ENCODE peak calls at places on chromosomes 1 and 21, in ten cellular contexts. One of them, this sample, is unnamed.

GRCh38 chr1:231796141-231796540 is 169.6 kb downstream of the DISC1 start:
- DNase-seq in foreskin fibroblast: no peak
- DNase-seq in cardiac muscle cell: no peak
- DNase-seq in AG10803: no peak
- DNase-seq in esophagus squamous epithelium: no peak
- DNase-seq in neural progenitor cell: no peak
- DNase-seq in astrocyte: no peak
- DNase-seq in NT2/D1: no peak
- DNase-seq in heart right ventricle: no peak
- DNase-seq in iPS DF 6.9: no peak
- DNase-seq in this sample: no peak

GRCh38 chr21:31255846-31256395 is 88.1 kb downstream of the TIAM1 start:
- DNase-seq in AG10803: no peak
- DNase-seq in iPS DF 6.9: no peak
- DNase-seq in astrocyte: no peak
- DNase-seq in foreskin fibroblast: no peak
- DNase-seq in cardiac muscle cell: no peak
- DNase-seq in neural progenitor cell: no peak
- DNase-seq in esophagus squamous epithelium: no peak
- DNase-seq in heart right ventricle: no peak
- DNase-seq in NT2/D1: no peak
- DNase-seq in this sample: no peak

GRCh38 chr1:75265792-75266191 is 131.6 kb downstream of the LHX8 start:
- DNase-seq in foreskin fibroblast: peak
- DNase-seq in iPS DF 6.9: peak
- DNase-seq in esophagus squamous epithelium: no peak
- DNase-seq in NT2/D1: peak
- DNase-seq in AG10803: peak
- DNase-seq in astrocyte: peak
- DNase-seq in neural progenitor cell: peak
- DNase-seq in cardiac muscle cell: peak
- DNase-seq in heart right ventricle: no peak
- DNase-seq in this sample: no peak

GRCh38 chr1:31159869-31160611 is 79.6 kb downstream of the NKAIN1 start:
- DNase-seq in astrocyte: no peak
- DNase-seq in AG10803: no peak
- DNase-seq in esophagus squamous epithelium: no peak
- DNase-seq in foreskin fibroblast: no peak
- DNase-seq in NT2/D1: no peak
- DNase-seq in heart right ventricle: no peak
- DNase-seq in iPS DF 6.9: no peak
- DNase-seq in neural progenitor cell: no peak
- DNase-seq in cardiac muscle cell: no peak
- DNase-seq in this sample: no peak

GRCh38 chr1:18261891-18262290 is 154.3 kb downstream of the IGSF21 start:
- DNase-seq in heart right ventricle: no peak
- DNase-seq in iPS DF 6.9: no peak
- DNase-seq in neural progenitor cell: no peak
- DNase-seq in esophagus squamous epithelium: no peak
- DNase-seq in astrocyte: no peak
- DNase-seq in cardiac muscle cell: no peak
- DNase-seq in AG10803: no peak
- DNase-seq in NT2/D1: no peak
- DNase-seq in foreskin fibroblast: no peak
- DNase-seq in this sample: no peak

GRCh38 chr1:23475134-23475628 is 8.8 kb downstream of the ASAP3 start:
- DNase-seq in esophagus squamous epithelium: no peak
- DNase-seq in heart right ventricle: peak
- DNase-seq in neural progenitor cell: no peak
- DNase-seq in astrocyte: peak
- DNase-seq in NT2/D1: no peak
- DNase-seq in iPS DF 6.9: no peak
- DNase-seq in AG10803: peak
- DNase-seq in cardiac muscle cell: peak
- DNase-seq in foreskin fibroblast: peak
- DNase-seq in this sample: no peak

GRCh38 chr1:22291926-22292788 is 149.3 kb upstream of the WNT4 start:
- DNase-seq in heart right ventricle: no peak
- DNase-seq in foreskin fibroblast: no peak
- DNase-seq in iPS DF 6.9: no peak
- DNase-seq in NT2/D1: no peak
- DNase-seq in neural progenitor cell: no peak
- DNase-seq in esophagus squamous epithelium: no peak
- DNase-seq in cardiac muscle cell: no peak
- DNase-seq in AG10803: no peak
- DNase-seq in astrocyte: no peak
- DNase-seq in this sample: no peak

GRCh38 chr1:100387644-100388350 is 35.5 kb downstream of the CDC14A start:
- DNase-seq in foreskin fibroblast: no peak
- DNase-seq in neural progenitor cell: no peak
- DNase-seq in esophagus squamous epithelium: no peak
- DNase-seq in iPS DF 6.9: no peak
- DNase-seq in heart right ventricle: no peak
- DNase-seq in cardiac muscle cell: peak
- DNase-seq in astrocyte: peak
- DNase-seq in NT2/D1: no peak
- DNase-seq in AG10803: no peak
- DNase-seq in this sample: no peak

GRCh38 chr1:82225407-82226197 is 424.9 kb downstream of the ADGRL2 start:
- DNase-seq in heart right ventricle: no peak
- DNase-seq in cardiac muscle cell: peak
- DNase-seq in NT2/D1: no peak
- DNase-seq in neural progenitor cell: no peak
- DNase-seq in iPS DF 6.9: no peak
- DNase-seq in esophagus squamous epithelium: no peak
- DNase-seq in AG10803: peak
- DNase-seq in astrocyte: peak
- DNase-seq in foreskin fibroblast: peak
- DNase-seq in this sample: no peak

GRCh38 chr1:207817166-207817565 is 65.3 kb downstream of the CD46 start:
- DNase-seq in iPS DF 6.9: no peak
- DNase-seq in esophagus squamous epithelium: no peak
- DNase-seq in NT2/D1: no peak
- DNase-seq in astrocyte: no peak
- DNase-seq in AG10803: no peak
- DNase-seq in cardiac muscle cell: no peak
- DNase-seq in neural progenitor cell: no peak
- DNase-seq in foreskin fibroblast: no peak
- DNase-seq in heart right ventricle: no peak
- DNase-seq in this sample: no peak

GRCh38 chr1:247441621-247442020 is 16.3 kb downstream of the OR2B11 start:
- DNase-seq in foreskin fibroblast: no peak
- DNase-seq in neural progenitor cell: no peak
- DNase-seq in esophagus squamous epithelium: no peak
- DNase-seq in cardiac muscle cell: no peak
- DNase-seq in heart right ventricle: no peak
- DNase-seq in astrocyte: no peak
- DNase-seq in NT2/D1: no peak
- DNase-seq in AG10803: peak
- DNase-seq in iPS DF 6.9: no peak
- DNase-seq in this sample: no peak

GRCh38 chr1:231866392-231867331 is 240.1 kb downstream of the DISC1 start:
- DNase-seq in AG10803: peak
- DNase-seq in cardiac muscle cell: peak
- DNase-seq in iPS DF 6.9: peak
- DNase-seq in foreskin fibroblast: peak
- DNase-seq in NT2/D1: peak
- DNase-seq in esophagus squamous epithelium: no peak
- DNase-seq in neural progenitor cell: peak
- DNase-seq in astrocyte: peak
- DNase-seq in heart right ventricle: peak
- DNase-seq in this sample: no peak

GRCh38 chr1:84504580-84505021 is 1.6 kb upstream of the SPATA1 start:
- DNase-seq in NT2/D1: no peak
- DNase-seq in astrocyte: peak
- DNase-seq in esophagus squamous epithelium: no peak
- DNase-seq in neural progenitor cell: peak
- DNase-seq in heart right ventricle: no peak
- DNase-seq in cardiac muscle cell: peak
- DNase-seq in AG10803: peak
- DNase-seq in iPS DF 6.9: no peak
- DNase-seq in foreskin fibroblast: peak
- DNase-seq in this sample: no peak
- H3K4me3 ChIP-seq in NT2/D1: peak
- H3K4me3 ChIP-seq in astrocyte: peak
- H3K4me3 ChIP-seq in esophagus squamous epithelium: peak
- H3K4me3 ChIP-seq in neural progenitor cell: peak
- H3K4me3 ChIP-seq in heart right ventricle: peak
- H3K4me3 ChIP-seq in cardiac muscle cell: peak
- H3K4me3 ChIP-seq in AG10803: peak
- H3K4me3 ChIP-seq in iPS DF 6.9: no peak
- H3K4me3 ChIP-seq in foreskin fibroblast: peak
- H3K4me3 ChIP-seq in this sample: peak

GRCh38 chr1:8025671-8026144 is 401 bp downstream of the ERRFI1 start:
- DNase-seq in heart right ventricle: no peak
- DNase-seq in AG10803: no peak
- DNase-seq in iPS DF 6.9: no peak
- DNase-seq in foreskin fibroblast: peak
- DNase-seq in cardiac muscle cell: no peak
- DNase-seq in astrocyte: no peak
- DNase-seq in neural progenitor cell: no peak
- DNase-seq in esophagus squamous epithelium: no peak
- DNase-seq in NT2/D1: no peak
- DNase-seq in this sample: no peak

GRCh38 chr1:8023287-8023994 is 2.7 kb downstream of the ERRFI1 start:
- DNase-seq in cardiac muscle cell: peak
- DNase-seq in NT2/D1: no peak
- DNase-seq in neural progenitor cell: no peak
- DNase-seq in iPS DF 6.9: no peak
- DNase-seq in heart right ventricle: no peak
- DNase-seq in foreskin fibroblast: no peak
- DNase-seq in AG10803: no peak
- DNase-seq in esophagus squamous epithelium: no peak
- DNase-seq in astrocyte: no peak
- DNase-seq in this sample: no peak

GRCh38 chr1:8023995-8024313 is 2.2 kb downstream of the ERRFI1 start:
- DNase-seq in heart right ventricle: no peak
- DNase-seq in iPS DF 6.9: no peak
- DNase-seq in AG10803: no peak
- DNase-seq in esophagus squamous epithelium: no peak
- DNase-seq in neural progenitor cell: peak
- DNase-seq in NT2/D1: no peak
- DNase-seq in astrocyte: no peak
- DNase-seq in cardiac muscle cell: no peak
- DNase-seq in foreskin fibroblast: no peak
- DNase-seq in this sample: no peak

GRCh38 chr1:8025061-8025670 is 943 bp downstream of the ERRFI1 start:
- DNase-seq in foreskin fibroblast: no peak
- DNase-seq in esophagus squamous epithelium: no peak
- DNase-seq in iPS DF 6.9: no peak
- DNase-seq in neural progenitor cell: peak
- DNase-seq in astrocyte: no peak
- DNase-seq in NT2/D1: no peak
- DNase-seq in AG10803: peak
- DNase-seq in cardiac muscle cell: peak
- DNase-seq in heart right ventricle: no peak
- DNase-seq in this sample: no peak

DNA sequence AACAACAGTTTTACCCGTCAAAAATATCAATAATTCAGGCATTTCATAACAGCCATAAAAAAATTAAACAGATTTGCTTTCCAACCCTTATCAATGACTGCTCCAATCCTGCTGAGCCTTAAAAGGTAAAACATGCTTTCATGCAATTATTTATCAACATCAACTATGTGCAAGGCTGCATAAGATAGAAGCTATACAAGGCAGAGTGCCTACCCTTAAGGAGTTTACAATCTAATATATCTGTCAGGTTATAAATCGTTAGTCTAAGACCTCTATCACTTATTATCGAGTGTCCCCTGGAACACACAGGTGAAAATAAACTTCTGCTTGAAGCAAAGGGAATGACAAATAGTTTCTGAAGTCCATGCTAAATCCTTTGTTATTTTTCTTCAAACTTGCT is 1.8 kb downstream of the ERRFI1 start:
- DNase-seq in astrocyte: no peak
- DNase-seq in cardiac muscle cell: no peak
- DNase-seq in esophagus squamous epithelium: no peak
- DNase-seq in heart right ventricle: no peak
- DNase-seq in NT2/D1: no peak
- DNase-seq in iPS DF 6.9: no peak
- DNase-seq in neural progenitor cell: no peak
- DNase-seq in foreskin fibroblast: no peak
- DNase-seq in AG10803: no peak
- DNase-seq in this sample: no peak
- H3K4me3 ChIP-seq in astrocyte: peak
- H3K4me3 ChIP-seq in cardiac muscle cell: no peak
- H3K4me3 ChIP-seq in esophagus squamous epithelium: peak
- H3K4me3 ChIP-seq in heart right ventricle: no peak
- H3K4me3 ChIP-seq in NT2/D1: peak
- H3K4me3 ChIP-seq in iPS DF 6.9: no peak
- H3K4me3 ChIP-seq in neural progenitor cell: peak
- H3K4me3 ChIP-seq in foreskin fibroblast: peak
- H3K4me3 ChIP-seq in AG10803: peak
- H3K4me3 ChIP-seq in this sample: peak

DNA sequence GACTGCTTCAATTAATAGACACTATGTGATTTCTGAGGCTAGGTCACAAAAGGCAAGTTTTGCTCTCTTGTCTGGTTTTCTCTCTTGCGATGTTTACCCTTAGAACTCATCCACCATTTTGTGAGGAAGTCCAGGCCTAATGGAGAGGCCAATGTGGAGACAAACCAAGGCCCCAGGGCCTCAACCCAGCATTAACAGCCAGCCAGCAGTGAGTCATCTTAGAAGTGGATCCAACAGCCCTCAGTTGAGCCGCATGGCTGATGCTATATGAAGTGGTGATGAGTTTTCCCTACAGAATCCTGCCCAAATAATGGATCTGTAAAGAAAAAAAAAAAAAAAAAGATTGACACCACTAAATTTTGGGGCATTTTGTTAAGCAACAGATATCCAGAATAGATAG is 95.1 kb downstream of the DNTTIP2 start:
- DNase-seq in cardiac muscle cell: no peak
- DNase-seq in AG10803: no peak
- DNase-seq in astrocyte: no peak
- DNase-seq in NT2/D1: no peak
- DNase-seq in neural progenitor cell: no peak
- DNase-seq in esophagus squamous epithelium: no peak
- DNase-seq in heart right ventricle: no peak
- DNase-seq in foreskin fibroblast: no peak
- DNase-seq in iPS DF 6.9: no peak
- DNase-seq in this sample: peak
- H3K4me3 ChIP-seq in cardiac muscle cell: no peak
- H3K4me3 ChIP-seq in AG10803: no peak
- H3K4me3 ChIP-seq in astrocyte: no peak
- H3K4me3 ChIP-seq in NT2/D1: no peak
- H3K4me3 ChIP-seq in neural progenitor cell: no peak
- H3K4me3 ChIP-seq in esophagus squamous epithelium: no peak
- H3K4me3 ChIP-seq in heart right ventricle: no peak
- H3K4me3 ChIP-seq in foreskin fibroblast: no peak
- H3K4me3 ChIP-seq in iPS DF 6.9: no peak
- H3K4me3 ChIP-seq in this sample: no peak

DNA sequence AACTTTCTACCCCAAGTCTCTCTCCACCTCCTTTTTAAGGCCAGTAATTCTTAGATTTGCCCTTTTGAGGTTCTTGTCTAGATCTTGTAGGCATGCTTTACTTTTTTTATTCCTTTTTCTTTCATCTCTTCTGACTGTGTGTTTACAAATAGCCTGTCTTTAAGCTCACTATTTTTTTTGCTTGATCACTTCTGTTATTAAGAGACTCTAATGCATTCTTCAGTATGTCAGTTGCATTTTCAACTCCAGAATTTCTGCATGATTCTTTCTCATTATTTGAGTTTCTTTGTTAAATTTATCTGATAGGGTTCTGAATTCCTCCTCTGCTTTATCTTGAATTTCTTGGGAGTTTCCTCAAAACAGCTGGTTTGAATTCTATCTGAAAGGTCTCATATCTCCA is 30.9 kb downstream of the XPR1 start:
- DNase-seq in iPS DF 6.9: no peak
- DNase-seq in foreskin fibroblast: no peak
- DNase-seq in astrocyte: no peak
- DNase-seq in esophagus squamous epithelium: no peak
- DNase-seq in neural progenitor cell: no peak
- DNase-seq in heart right ventricle: no peak
- DNase-seq in AG10803: no peak
- DNase-seq in cardiac muscle cell: no peak
- DNase-seq in NT2/D1: no peak
- DNase-seq in this sample: no peak
- H3K4me3 ChIP-seq in iPS DF 6.9: no peak
- H3K4me3 ChIP-seq in foreskin fibroblast: no peak
- H3K4me3 ChIP-seq in astrocyte: no peak
- H3K4me3 ChIP-seq in esophagus squamous epithelium: no peak
- H3K4me3 ChIP-seq in neural progenitor cell: no peak
- H3K4me3 ChIP-seq in heart right ventricle: no peak
- H3K4me3 ChIP-seq in AG10803: no peak
- H3K4me3 ChIP-seq in cardiac muscle cell: no peak
- H3K4me3 ChIP-seq in NT2/D1: no peak
- H3K4me3 ChIP-seq in this sample: no peak

This sample was measured in esophagus muscularis mucosa.